ENCODE peak calls at places on chromosomes 2 and 18, in seven cellular contexts. C is COR-L47; A is smooth muscle cell of the brain vasculature; B is GM03348; Z is lower lobe of right lung; R is stimulated activated CD4-positive, alpha-beta T cell treated with anti-CD3 and anti-CD28 coated beads, Interleukin-2, amount 100 ng/mL, for 48 hours; D is T-cell. K is an unnamed sample.

GRCh38 chr2:62854600-62855514 is 149.3 kb downstream of the EHBP1 start:
- DNase-seq in A (no peak), D (no peak), B (no peak), C (no peak), R (no peak), Z (no peak), K (no peak)

GRCh38 chr2:233424028-233424951 is 70.0 kb downstream of the DGKD start:
- DNase-seq in A (no peak), D (no peak), Z (peak), R (no peak), B (no peak), C (no peak), K (no peak)

GRCh38 chr2:181660181-181660580 is 3.3 kb upstream of the CERKL start:
- DNase-seq in Z (no peak), A (no peak), C (no peak), D (no peak), B (no peak), R (no peak), K (no peak)

GRCh38 chr2:157312866-157313486 is 12.6 kb downstream of the ERMN start:
- DNase-seq in A (no peak), C (no peak), B (peak), Z (no peak), R (no peak), D (no peak), K (no peak)

GRCh38 chr18:51009071-51009470 is 20.9 kb upstream of the SMAD4 start:
- DNase-seq in R (no peak), Z (no peak), D (no peak), C (peak), B (peak), A (no peak), K (no peak)

GRCh38 chr2:69603146-69603743 is 40.3 kb downstream of the AAK1 start:
- DNase-seq in C (no peak), R (no peak), D (no peak), B (no peak), Z (no peak), A (no peak), K (no peak)

GRCh38 chr2:241774419-241775222 is 2.0 kb upstream of the GAL3ST2 start:
- DNase-seq in D (no peak), C (peak), Z (no peak), B (peak), R (no peak), A (peak), K (no peak)

GRCh38 chr2:38099096-38099997 is 23.4 kb upstream of the CYP1B1 start:
- DNase-seq in Z (no peak), B (no peak), D (no peak), C (no peak), R (no peak), A (no peak), K (no peak)

GRCh38 chr2:60212174-60212945 is 341.1 kb downstream of the BCL11A start:
- DNase-seq in B (no peak), A (no peak), Z (no peak), C (no peak), R (no peak), D (no peak), K (no peak)

GRCh38 chr18:7902399-7902839 is 335.3 kb downstream of the PTPRM start:
- DNase-seq in C (no peak), A (peak), B (no peak), R (no peak), D (no peak), Z (no peak), K (no peak)

GRCh38 chr2:43175187-43175490 is 51.3 kb downstream of the ZFP36L2 start:
- DNase-seq in Z (no peak), B (no peak), D (no peak), A (no peak), R (no peak), C (no peak), K (no peak)

GRCh38 chr18:69730664-69731063 is 217.0 kb downstream of the CD226 start:
- DNase-seq in C (no peak), R (no peak), A (no peak), D (no peak), B (no peak), Z (no peak), K (no peak)

GRCh38 chr2:101188683-101189405 is 37.7 kb upstream of the TBC1D8 start:
- DNase-seq in A (no peak), D (no peak), Z (no peak), R (no peak), C (no peak), B (peak), K (peak)

GRCh38 chr2:171404258-171404657 is 29.5 kb downstream of the METTL8 start:
- DNase-seq in Z (no peak), C (no peak), B (peak), A (no peak), R (no peak), D (no peak), K (no peak)

K was measured in iPS DF 6.9.